ENCODE peak calls at places on chromosomes 5 and 9, in eight cellular contexts. L is ureter, B is pancreas, N is ACHN, D is NCI-H1092, I is NCI-H2029, A is left colon, R is A549. P is an unnamed sample.

GRCh38 chr9:118222375-118222774 is 518.2 kb downstream of the TLR4 start:
- DNase-seq in L (no peak), B (no peak), N (peak), D (peak), I (no peak), A (no peak), R (no peak), P (peak)

GRCh38 chr5:20556364-20556763 is 568.4 kb upstream of the CDH18 start:
- DNase-seq in L (no peak), B (no peak), N (peak), D (no peak), I (no peak), A (no peak), R (no peak), P (peak)

GRCh38 chr5:172999351-172999973 is 15.9 kb downstream of the ATP6V0E1 start:
- DNase-seq in L (no peak), B (no peak), N (no peak), D (no peak), I (no peak), A (no peak), R (no peak), P (no peak)

GRCh38 chr9:78821126-78821822 is 524.3 kb downstream of the PSAT1 start:
- DNase-seq in L (no peak), B (no peak), N (peak), D (peak), I (peak), A (no peak), R (peak), P (peak)

GRCh38 chr9:116181853-116182610 is 28.4 kb downstream of the PAPPA start:
- DNase-seq in L (no peak), B (no peak), N (no peak), D (no peak), I (no peak), A (no peak), R (no peak), P (no peak)

GRCh38 chr9:87684627-87685204 is 41.2 kb upstream of the CTSL start:
- DNase-seq in L (peak), B (peak), N (peak), D (no peak), I (no peak), A (peak), R (peak), P (peak)

GRCh38 chr5:102933300-102933699 is 178.2 kb downstream of the PAM start:
- DNase-seq in L (no peak), B (no peak), N (no peak), D (no peak), I (no peak), A (peak), R (no peak), P (no peak)

GRCh38 chr9:38437193-38437823 is 13.1 kb upstream of the IGFBPL1 start:
- DNase-seq in L (no peak), B (peak), N (no peak), D (no peak), I (peak), A (no peak), R (peak), P (no peak)

GRCh38 chr9:127179633-127180401 is 57.4 kb upstream of the ANGPTL2 start:
- DNase-seq in L (no peak), B (no peak), N (no peak), D (no peak), I (no peak), A (no peak), R (no peak), P (no peak)

GRCh38 chr5:66517361-66517760 is 78.8 kb upstream of the MAST4 start:
- DNase-seq in L (no peak), B (no peak), N (no peak), D (no peak), I (no peak), A (no peak), R (no peak), P (no peak)

GRCh38 chr5:35876922-35877321 is 20.2 kb downstream of the IL7R start:
- DNase-seq in L (no peak), B (no peak), N (peak), D (no peak), I (no peak), A (no peak), R (no peak), P (peak)

GRCh38 chr9:33881635-33882034 is 64.7 kb downstream of the UBE2R2 start:
- DNase-seq in L (no peak), B (no peak), N (no peak), D (no peak), I (no peak), A (no peak), R (no peak), P (no peak)

GRCh38 chr5:141862936-141863543 is 15.2 kb downstream of the PCDH1 start:
- DNase-seq in L (no peak), B (no peak), N (no peak), D (no peak), I (no peak), A (no peak), R (no peak), P (no peak)

GRCh38 chr5:10485142-10485795 is 43.6 kb downstream of the ROPN1L start:
- DNase-seq in L (peak), B (no peak), N (no peak), D (no peak), I (no peak), A (no peak), R (peak), P (peak)

GRCh38 chr5:157545911-157546310 is 29.7 kb downstream of the ADAM19 start:
- DNase-seq in L (no peak), B (no peak), N (no peak), D (no peak), I (no peak), A (no peak), R (no peak), P (no peak)

GRCh38 chr9:6680797-6681146 is 35.2 kb upstream of the GLDC start:
- DNase-seq in L (peak), B (peak), N (peak), D (no peak), I (no peak), A (peak), R (peak), P (peak)